ENCODE peak calls at places on chromosomes 11 and 22, in six cellular contexts. F is tibial artery; N is stimulated activated CD8-positive, alpha-beta memory T cell treated with anti-CD3 and anti-CD28 coated beads, Interleukin-4, amount 100 ng/mL, for 48 hours; C is neural crest cell; B is smooth muscle cell of the brain vasculature; G is glomerular endothelial cell. K is an unnamed sample.

GRCh38 chr11:27535103-27535502 is 28.5 kb upstream of the LIN7C start:
- DNase-seq in F (no peak), N (no peak), C (no peak), B (no peak), G (no peak), K (no peak)

GRCh38 chr11:102172127-102172848 is 62.0 kb downstream of the YAP1 start:
- DNase-seq in F (peak; percentile 78), N (no peak), C (no peak), B (no peak), G (no peak), K (peak; percentile 57)

GRCh38 chr11:122843281-122844150 is 5.2 kb downstream of the CRTAM start:
- DNase-seq in F (no peak), N (peak; percentile 64), C (no peak), B (no peak), G (no peak), K (no peak)

GRCh38 chr22:22375586-22376351 is 131.2 kb downstream of the VPREB1 start:
- DNase-seq in F (no peak), N (no peak), C (no peak), B (no peak), G (no peak), K (no peak)

GRCh38 chr11:36730761-36731160 is 132.7 kb upstream of the RAG2 start:
- DNase-seq in F (no peak), N (no peak), C (no peak), B (no peak), G (no peak), K (no peak)

GRCh38 chr11:94922675-94923347 is 50.5 kb downstream of the CWC15 start:
- DNase-seq in F (no peak), N (no peak), C (no peak), B (no peak), G (no peak), K (no peak)

GRCh38 chr11:84292955-84293354 is 1006.8 kb upstream of the CCDC90B start:
- DNase-seq in F (no peak), N (no peak), C (no peak), B (no peak), G (no peak), K (no peak)

GRCh38 chr11:69958308-69958707 is 119.8 kb upstream of the ANO1 start:
- DNase-seq in F (no peak), N (no peak), C (no peak), B (no peak), G (no peak), K (no peak)

GRCh38 chr11:2131371-2132228 is 7.6 kb downstream of the IGF2 start:
- DNase-seq in F (no peak), N (no peak), C (no peak), B (no peak), G (no peak), K (peak; percentile 0)

GRCh38 chr22:35380013-35380412 is 883 bp upstream of the HMOX1 start:
- DNase-seq in F (no peak), N (no peak), C (no peak), B (no peak), G (no peak), K (no peak)

GRCh38 chr11:115869780-115870431 is 365.7 kb upstream of the CADM1 start:
- DNase-seq in F (no peak), N (peak; percentile 36), C (no peak), B (no peak), G (no peak), K (no peak)

GRCh38 chr11:121563003-121563402 is 110.2 kb upstream of the SORL1-AS1 start:
- DNase-seq in F (no peak), N (peak; percentile 54), C (no peak), B (no peak), G (no peak), K (no peak)

GRCh38 chr11:88188251-88189030 is 13.2 kb upstream of the RAB38 start:
- DNase-seq in F (no peak), N (no peak), C (no peak), B (no peak), G (no peak), K (no peak)

GRCh38 chr11:74570266-74571061 is 21.9 kb upstream of the POLD3 start:
- DNase-seq in F (no peak), N (peak; percentile 42), C (peak; percentile 10), B (peak; percentile 28), G (peak; percentile 33), K (no peak)

GRCh38 chr22:34414467-34415440 is 494.5 kb upstream of the LARGE1 start:
- DNase-seq in F (no peak), N (peak; percentile 40), C (peak; percentile 72), B (no peak), G (no peak), K (no peak)

GRCh38 chr11:34633990-34634725 is 13.3 kb downstream of the EHF start:
- DNase-seq in F (no peak), N (no peak), C (no peak), B (no peak), G (no peak), K (no peak)

GRCh38 chr11:94926698-94927237 is 46.6 kb downstream of the CWC15 start:
- DNase-seq in F (peak; percentile 92), N (no peak), C (peak; percentile 47), B (peak; percentile 98), G (no peak), K (peak; percentile 87)

GRCh38 chr11:111718436-111719325 is 47.5 kb downstream of the PPP2R1B start:
- DNase-seq in F (no peak), N (no peak), C (no peak), B (no peak), G (no peak), K (no peak)

GRCh38 chr11:128497057-128497957 is 90.1 kb downstream of the ETS1 start:
- DNase-seq in F (no peak), N (no peak), C (no peak), B (peak; percentile 98), G (no peak), K (no peak)

GRCh38 chr22:21044931-21045584 is 688 bp upstream of the LRRC74B start:
- DNase-seq in F (peak; percentile 78), N (no peak), C (no peak), B (peak; percentile 88), G (no peak), K (peak; percentile 87)

GRCh38 chr11:34132261-34132965 is 27.0 kb downstream of the NAT10 start:
- DNase-seq in F (peak; percentile 7), N (no peak), C (no peak), B (no peak), G (no peak), K (no peak)

GRCh38 chr22:38707346-38707745 is 1.6 kb downstream of the GTPBP1 start:
- DNase-seq in F (no peak), N (no peak), C (no peak), B (no peak), G (no peak), K (no peak)

GRCh38 chr11:64210301-64211020 is 3.9 kb downstream of the FERMT3 start:
- DNase-seq in F (no peak), N (no peak), C (no peak), B (no peak), G (no peak), K (no peak)

GRCh38 chr22:50009765-50010675 is 2.5 kb downstream of the IL17REL start:
- DNase-seq in F (peak; percentile 71), N (no peak), C (no peak), B (no peak), G (no peak), K (no peak)

GRCh38 chr11:106160494-106160893 is 83.0 kb downstream of the AASDHPPT start:
- DNase-seq in F (no peak), N (no peak), C (no peak), B (no peak), G (no peak), K (no peak)

GRCh38 chr22:48756146-48757111 is 1071.2 kb downstream of the BRD1 start:
- DNase-seq in F (peak; percentile 20), N (peak; percentile 16), C (no peak), B (no peak), G (no peak), K (no peak)

K was measured in aorta.